ENCODE peak calls at places on chromosomes 7 and 10, in four cellular contexts. T is HepG2, U is A549, X is K562. F is an unnamed sample.

GRCh38 chr10:92242910-92243671 is 47.8 kb downstream of the CPEB3 start:
- DNase-seq in T (peak), U (no peak), X (peak), F (no peak)

GRCh38 chr10:73908853-73909611 is 1.9 kb upstream of the PLAU start:
- DNase-seq in T (peak), U (peak), X (peak), F (peak)

GRCh38 chr7:142323706-142324105 is 65.8 kb upstream of the PRSS58 start:
- DNase-seq in T (peak), U (peak), X (peak), F (no peak)

GRCh38 chr7:98617051-98617959 is at the start of gene NPTX2:
- DNase-seq in T (no peak), U (no peak), X (no peak), F (no peak)

GRCh38 chr10:52212062-52212461 is 102.0 kb upstream of the DKK1 start:
- DNase-seq in T (peak), U (no peak), X (no peak), F (no peak)

GRCh38 chr10:80487791-80488538 is 33.9 kb downstream of the TSPAN14 start:
- DNase-seq in T (no peak), U (no peak), X (no peak), F (no peak)

GRCh38 chr10:129952771-129953489 is 11.1 kb downstream of the EBF3 start:
- DNase-seq in T (no peak), U (no peak), X (no peak), F (no peak)

GRCh38 chr10:11685787-11686218 is 56.4 kb upstream of the ECHDC3 start:
- DNase-seq in T (peak), U (no peak), X (peak), F (peak)

GRCh38 chr10:60820093-60820769 is 42.0 kb downstream of the CDK1 start:
- DNase-seq in T (no peak), U (no peak), X (no peak), F (peak)

GRCh38 chr10:103668351-103669242 is 175.1 kb downstream of the NEURL1 start:
- DNase-seq in T (no peak), U (no peak), X (peak), F (no peak)

GRCh38 chr10:71864861-71865473 is 13.9 kb upstream of the PSAP start:
- DNase-seq in T (no peak), U (no peak), X (no peak), F (no peak)

GRCh38 chr7:64999165-65000004 is 7.1 kb downstream of the ERV3-1 start:
- DNase-seq in T (peak), U (no peak), X (peak), F (peak)

GRCh38 chr7:87152897-87153641 is 816 bp downstream of the DMTF1 start:
- DNase-seq in T (peak), U (peak), X (no peak), F (no peak)

GRCh38 chr7:29457565-29457971 is 106.1 kb upstream of the PRR15 start:
- DNase-seq in T (no peak), U (no peak), X (no peak), F (no peak)

GRCh38 chr10:72092987-72093386 is 4.6 kb upstream of the SPOCK2 start:
- DNase-seq in T (no peak), U (no peak), X (no peak), F (no peak)

GRCh38 chr10:79374312-79375191 is 27.3 kb downstream of the PPIF start:
- DNase-seq in T (peak), U (peak), X (peak), F (no peak)

GRCh38 chr10:6787684-6788083 is 207.6 kb upstream of the PRKCQ start:
- DNase-seq in T (no peak), U (no peak), X (no peak), F (no peak)

GRCh38 chr10:110205051-110205675 is 2.2 kb upstream of the MXI1 start:
- DNase-seq in T (no peak), U (no peak), X (no peak), F (no peak)

GRCh38 chr7:70719120-70719519 is 412.8 kb upstream of the GALNT17 start:
- DNase-seq in T (no peak), U (no peak), X (no peak), F (no peak)

GRCh38 chr10:132711618-132712051 is 74.3 kb downstream of the NKX6-2 start:
- DNase-seq in T (no peak), U (no peak), X (no peak), F (no peak)

GRCh38 chr7:147197006-147197405 is 1080.4 kb downstream of the CNTNAP2 start:
- DNase-seq in T (peak), U (no peak), X (no peak), F (no peak)

GRCh38 chr7:43119371-43120069 is 7.1 kb downstream of the HECW1 start:
- DNase-seq in T (no peak), U (no peak), X (no peak), F (no peak)

GRCh38 chr7:21507627-21508343 is 35.1 kb upstream of the DNAH11 start:
- DNase-seq in T (peak), U (no peak), X (peak), F (no peak)

GRCh38 chr7:148116195-148116594 is 474.4 kb upstream of the C7orf33 start:
- DNase-seq in T (no peak), U (no peak), X (no peak), F (no peak)

GRCh38 chr10:16519250-16519907 is 2.3 kb downstream of the C1QL3 start:
- DNase-seq in T (no peak), U (no peak), X (no peak), F (no peak)

GRCh38 chr7:25031007-25031406 is 51.0 kb upstream of the OSBPL3 start:
- DNase-seq in T (no peak), U (no peak), X (no peak), F (peak)

GRCh38 chr10:124180947-124181549 is 87.7 kb upstream of the CHST15 start:
- DNase-seq in T (no peak), U (no peak), X (no peak), F (peak)

GRCh38 chr7:120441850-120442249 is 168.9 kb downstream of the KCND2 start:
- DNase-seq in T (no peak), U (no peak), X (no peak), F (peak)

GRCh38 chr7:69622960-69623359 is 24.7 kb downstream of the AUTS2 start:
- DNase-seq in T (peak), U (no peak), X (no peak), F (no peak)

GRCh38 chr10:30583778-30584415 is 45.7 kb downstream of the LYZL2 start:
- DNase-seq in T (peak), U (peak), X (peak), F (peak)

GRCh38 chr10:33753389-33753788 is 418.9 kb upstream of the NRP1 start:
- DNase-seq in T (no peak), U (no peak), X (no peak), F (no peak)

GRCh38 chr10:79377557-79378382 is 30.5 kb downstream of the PPIF start:
- DNase-seq in T (no peak), U (no peak), X (no peak), F (no peak)

GRCh38 chr7:44167920-44168319 is 21.3 kb downstream of the GCK start:
- DNase-seq in T (no peak), U (no peak), X (no peak), F (no peak)

GRCh38 chr7:80707318-80707717 is 68.9 kb downstream of the CD36 start:
- DNase-seq in T (no peak), U (no peak), X (no peak), F (no peak)

GRCh38 chr7:35734001-35734483 is 39.1 kb upstream of the HERPUD2 start:
- DNase-seq in T (peak), U (no peak), X (no peak), F (no peak)

GRCh38 chr7:149850007-149850594 is 11.9 kb downstream of the ZNF862 start:
- DNase-seq in T (no peak), U (no peak), X (no peak), F (no peak)

DNA sequence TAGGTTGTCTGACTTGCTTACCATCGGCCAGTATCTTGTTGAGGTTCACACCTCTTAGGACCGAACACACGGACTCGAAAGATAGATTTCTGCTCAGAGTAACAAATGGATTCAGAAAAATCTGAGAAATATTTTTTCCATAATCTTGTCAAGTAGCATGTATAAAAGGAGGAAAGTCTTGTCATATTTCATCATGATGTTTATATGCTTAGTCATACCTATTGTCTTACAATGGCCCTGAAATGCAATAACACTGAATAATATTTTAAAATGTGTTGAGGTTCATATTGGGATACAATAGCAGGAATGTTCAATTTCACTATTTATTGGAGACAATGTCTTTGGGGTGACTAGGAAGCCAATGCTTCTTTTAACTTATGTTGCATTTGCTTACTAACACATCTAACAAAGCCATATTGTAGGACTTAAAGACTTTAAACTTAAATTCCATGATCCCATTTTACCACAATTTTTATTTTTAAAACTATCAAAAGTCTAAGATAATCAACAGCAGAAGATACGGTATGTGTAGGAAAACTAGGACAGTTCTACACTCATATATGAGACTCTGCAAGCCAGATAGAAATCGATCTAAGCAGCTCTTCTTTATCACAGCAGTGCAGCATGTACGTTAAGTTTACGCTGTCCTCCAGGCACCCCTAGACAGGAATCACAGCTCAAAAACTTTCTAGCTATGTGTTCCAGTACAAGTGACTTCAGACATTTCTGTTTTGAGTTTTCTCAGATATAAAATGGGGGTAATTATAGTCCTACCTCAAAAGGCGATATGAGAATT is 135.7 kb upstream of the CAV2 start:
- DNase-seq in T (no peak), U (no peak), X (no peak), F (no peak)
- TF ChIP-seq POLR2AphosphoS2 in T (no peak), U (no peak), X (no peak), F (no peak)

GRCh38 chr10:63455507-63455906 is 10.3 kb downstream of the JMJD1C start:
- DNase-seq in T (no peak), U (no peak), X (no peak), F (no peak)
- TF ChIP-seq RFX5 in T (no peak), U (no peak), X (no peak), F (no peak)

GRCh38 chr10:46234026-46234425 is 52.8 kb upstream of the ANTXRL start:
- DNase-seq in T (no peak), U (no peak), X (no peak), F (no peak)
- TF ChIP-seq POLR2AphosphoS2 in T (no peak), U (no peak), X (no peak), F (no peak)

GRCh38 chr10:69571618-69572158 is 1.5 kb downstream of the NEUROG3 start:
- DNase-seq in T (no peak), U (no peak), X (no peak), F (no peak)

GRCh38 chr10:69568472-69569143 is 4.6 kb downstream of the NEUROG3 start:
- DNase-seq in T (no peak), U (no peak), X (no peak), F (no peak)

GRCh38 chr10:69570050-69570816 is 3.0 kb downstream of the NEUROG3 start:
- DNase-seq in T (no peak), U (no peak), X (no peak), F (no peak)

GRCh38 chr10:69569144-69569934 is 3.9 kb downstream of the NEUROG3 start:
- DNase-seq in T (no peak), U (no peak), X (no peak), F (no peak)

GRCh38 chr10:69567920-69568319 is 5.3 kb downstream of the NEUROG3 start:
- DNase-seq in T (peak), U (peak), X (peak), F (no peak)
- TF ChIP-seq RFX5 in T (no peak), U (no peak), X (no peak), F (no peak)

DNA sequence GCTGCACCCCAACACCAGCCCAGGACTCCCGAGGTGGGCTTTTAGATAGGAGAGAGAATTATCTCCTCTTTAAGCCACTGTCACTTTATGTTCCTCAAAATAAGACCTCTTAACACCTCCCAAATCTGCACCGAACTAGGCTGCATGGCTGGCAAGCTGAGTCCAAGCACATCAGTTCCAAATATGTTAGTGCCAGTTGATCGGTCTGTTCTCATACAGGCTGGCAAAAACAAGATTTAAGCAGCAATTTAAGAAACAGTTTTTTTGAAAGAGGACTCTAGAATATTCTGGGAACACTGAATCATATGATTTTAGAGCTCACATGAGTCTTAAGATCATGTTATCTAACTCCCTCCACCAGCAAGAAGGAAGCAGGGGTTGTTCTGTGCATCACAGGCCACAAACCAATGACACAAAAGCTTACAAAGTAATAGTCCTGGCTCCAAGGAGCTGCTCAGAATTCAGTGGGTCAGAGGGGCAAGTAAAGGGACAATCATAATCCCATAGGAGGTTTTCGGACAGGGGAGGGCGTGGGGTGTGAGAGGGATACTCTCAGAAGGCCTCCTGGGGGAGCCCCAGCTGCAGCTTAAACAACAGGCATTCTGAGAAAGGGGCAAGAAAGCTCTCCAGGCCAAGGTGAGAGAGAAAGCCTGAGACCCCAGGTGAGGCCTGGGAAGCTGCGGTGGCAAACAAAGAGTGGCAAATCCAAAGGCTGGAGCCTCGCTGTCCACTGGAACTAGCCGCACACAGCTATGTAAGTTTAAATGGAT is 7.1 kb downstream of the COBL start:
- DNase-seq in T (no peak), U (no peak), X (no peak), F (no peak)
- TF ChIP-seq POLR2AphosphoS2 in T (no peak), U (no peak), X (no peak), F (no peak)

GRCh38 chr7:3272691-3273141 is 28.3 kb upstream of the SDK1 start:
- DNase-seq in T (no peak), U (peak), X (no peak), F (no peak)
- TF ChIP-seq RFX5 in T (no peak), U (no peak), X (no peak), F (no peak)